ENCODE peak calls at places on chromosome 7, in four cellular contexts. One of them, this sample, is unnamed.

GRCh38 chr7:151572136-151572535 is 52.4 kb upstream of the RHEB start:
- DNase-seq in activated CD8-positive, alpha-beta T cell treated with anti-CD3 and anti-CD28 coated beads, Interleukin-2, amount 10 ng/mL, durations not matched to agents 7 days and 5 days: no peak
- DNase-seq in HT1080: no peak
- DNase-seq in AG08395: peak
- DNase-seq in this sample: no peak

GRCh38 chr7:99008921-99009530 is 130.7 kb downstream of the TRRAP start:
- DNase-seq in activated CD8-positive, alpha-beta T cell treated with anti-CD3 and anti-CD28 coated beads, Interleukin-2, amount 10 ng/mL, durations not matched to agents 7 days and 5 days: no peak
- DNase-seq in HT1080: no peak
- DNase-seq in AG08395: no peak
- DNase-seq in this sample: no peak

GRCh38 chr7:80372415-80372814 is 139.4 kb downstream of the GNAT3 start:
- DNase-seq in activated CD8-positive, alpha-beta T cell treated with anti-CD3 and anti-CD28 coated beads, Interleukin-2, amount 10 ng/mL, durations not matched to agents 7 days and 5 days: no peak
- DNase-seq in HT1080: no peak
- DNase-seq in AG08395: peak
- DNase-seq in this sample: peak

GRCh38 chr7:149455175-149455950 is 5.5 kb downstream of the ZNF777 start:
- DNase-seq in activated CD8-positive, alpha-beta T cell treated with anti-CD3 and anti-CD28 coated beads, Interleukin-2, amount 10 ng/mL, durations not matched to agents 7 days and 5 days: peak
- DNase-seq in HT1080: no peak
- DNase-seq in AG08395: no peak
- DNase-seq in this sample: no peak

GRCh38 chr7:74029991-74030415 is 2.0 kb downstream of the ELN start:
- DNase-seq in activated CD8-positive, alpha-beta T cell treated with anti-CD3 and anti-CD28 coated beads, Interleukin-2, amount 10 ng/mL, durations not matched to agents 7 days and 5 days: no peak
- DNase-seq in HT1080: no peak
- DNase-seq in AG08395: no peak
- DNase-seq in this sample: no peak

GRCh38 chr7:105766421-105767191 is 109.8 kb downstream of the ATXN7L1 start:
- DNase-seq in activated CD8-positive, alpha-beta T cell treated with anti-CD3 and anti-CD28 coated beads, Interleukin-2, amount 10 ng/mL, durations not matched to agents 7 days and 5 days: no peak
- DNase-seq in HT1080: no peak
- DNase-seq in AG08395: no peak
- DNase-seq in this sample: no peak

GRCh38 chr7:137073571-137074325 is 205.3 kb downstream of the CHRM2 start:
- DNase-seq in activated CD8-positive, alpha-beta T cell treated with anti-CD3 and anti-CD28 coated beads, Interleukin-2, amount 10 ng/mL, durations not matched to agents 7 days and 5 days: no peak
- DNase-seq in HT1080: no peak
- DNase-seq in AG08395: peak
- DNase-seq in this sample: no peak

GRCh38 chr7:141844256-141844655 is 3.0 kb upstream of the PRSS37 start:
- DNase-seq in activated CD8-positive, alpha-beta T cell treated with anti-CD3 and anti-CD28 coated beads, Interleukin-2, amount 10 ng/mL, durations not matched to agents 7 days and 5 days: no peak
- DNase-seq in HT1080: no peak
- DNase-seq in AG08395: no peak
- DNase-seq in this sample: no peak

GRCh38 chr7:149774237-149775175 is 1.1 kb upstream of the ZNF467 start:
- DNase-seq in activated CD8-positive, alpha-beta T cell treated with anti-CD3 and anti-CD28 coated beads, Interleukin-2, amount 10 ng/mL, durations not matched to agents 7 days and 5 days: no peak
- DNase-seq in HT1080: no peak
- DNase-seq in AG08395: no peak
- DNase-seq in this sample: peak

GRCh38 chr7:18087031-18087686 is 59.5 kb upstream of the PRPS1L1 start:
- DNase-seq in activated CD8-positive, alpha-beta T cell treated with anti-CD3 and anti-CD28 coated beads, Interleukin-2, amount 10 ng/mL, durations not matched to agents 7 days and 5 days: no peak
- DNase-seq in HT1080: peak
- DNase-seq in AG08395: peak
- DNase-seq in this sample: no peak

GRCh38 chr7:34845666-34846361 is 187.8 kb downstream of the NPSR1 start:
- DNase-seq in activated CD8-positive, alpha-beta T cell treated with anti-CD3 and anti-CD28 coated beads, Interleukin-2, amount 10 ng/mL, durations not matched to agents 7 days and 5 days: no peak
- DNase-seq in HT1080: peak
- DNase-seq in AG08395: no peak
- DNase-seq in this sample: peak

GRCh38 chr7:92588561-92588960 is 1.6 kb downstream of the FAM133B start:
- DNase-seq in activated CD8-positive, alpha-beta T cell treated with anti-CD3 and anti-CD28 coated beads, Interleukin-2, amount 10 ng/mL, durations not matched to agents 7 days and 5 days: no peak
- DNase-seq in HT1080: no peak
- DNase-seq in AG08395: no peak
- DNase-seq in this sample: no peak

GRCh38 chr7:100867040-100867795 is at the start of gene TRIP6:
- DNase-seq in activated CD8-positive, alpha-beta T cell treated with anti-CD3 and anti-CD28 coated beads, Interleukin-2, amount 10 ng/mL, durations not matched to agents 7 days and 5 days: peak
- DNase-seq in HT1080: peak
- DNase-seq in AG08395: peak
- DNase-seq in this sample: peak

GRCh38 chr7:152882576-152883310 is 123.2 kb downstream of the ACTR3B start:
- DNase-seq in activated CD8-positive, alpha-beta T cell treated with anti-CD3 and anti-CD28 coated beads, Interleukin-2, amount 10 ng/mL, durations not matched to agents 7 days and 5 days: no peak
- DNase-seq in HT1080: no peak
- DNase-seq in AG08395: no peak
- DNase-seq in this sample: no peak

GRCh38 chr7:111788426-111788825 is 226.1 kb upstream of the IMMP2L start:
- DNase-seq in activated CD8-positive, alpha-beta T cell treated with anti-CD3 and anti-CD28 coated beads, Interleukin-2, amount 10 ng/mL, durations not matched to agents 7 days and 5 days: no peak
- DNase-seq in HT1080: no peak
- DNase-seq in AG08395: no peak
- DNase-seq in this sample: no peak

GRCh38 chr7:24975172-24975571 is 4.8 kb downstream of the OSBPL3 start:
- DNase-seq in activated CD8-positive, alpha-beta T cell treated with anti-CD3 and anti-CD28 coated beads, Interleukin-2, amount 10 ng/mL, durations not matched to agents 7 days and 5 days: no peak
- DNase-seq in HT1080: no peak
- DNase-seq in AG08395: no peak
- DNase-seq in this sample: no peak

GRCh38 chr7:102252373-102252982 is 34.2 kb upstream of the SH2B2 start:
- DNase-seq in activated CD8-positive, alpha-beta T cell treated with anti-CD3 and anti-CD28 coated beads, Interleukin-2, amount 10 ng/mL, durations not matched to agents 7 days and 5 days: no peak
- DNase-seq in HT1080: no peak
- DNase-seq in AG08395: no peak
- DNase-seq in this sample: no peak

GRCh38 chr7:43148161-43148731 is 35.8 kb downstream of the HECW1 start:
- DNase-seq in activated CD8-positive, alpha-beta T cell treated with anti-CD3 and anti-CD28 coated beads, Interleukin-2, amount 10 ng/mL, durations not matched to agents 7 days and 5 days: no peak
- DNase-seq in HT1080: no peak
- DNase-seq in AG08395: peak
- DNase-seq in this sample: peak

GRCh38 chr7:148242271-148242801 is 348.2 kb upstream of the C7orf33 start:
- DNase-seq in activated CD8-positive, alpha-beta T cell treated with anti-CD3 and anti-CD28 coated beads, Interleukin-2, amount 10 ng/mL, durations not matched to agents 7 days and 5 days: no peak
- DNase-seq in HT1080: peak
- DNase-seq in AG08395: peak
- DNase-seq in this sample: peak

GRCh38 chr7:72490301-72490700 is 78.2 kb upstream of the CALN1 start:
- DNase-seq in activated CD8-positive, alpha-beta T cell treated with anti-CD3 and anti-CD28 coated beads, Interleukin-2, amount 10 ng/mL, durations not matched to agents 7 days and 5 days: no peak
- DNase-seq in HT1080: no peak
- DNase-seq in AG08395: no peak
- DNase-seq in this sample: no peak

GRCh38 chr7:16619979-16620408 is 25.6 kb downstream of the ANKMY2 start:
- DNase-seq in activated CD8-positive, alpha-beta T cell treated with anti-CD3 and anti-CD28 coated beads, Interleukin-2, amount 10 ng/mL, durations not matched to agents 7 days and 5 days: no peak
- DNase-seq in HT1080: no peak
- DNase-seq in AG08395: no peak
- DNase-seq in this sample: no peak

GRCh38 chr7:80284848-80285247 is 150.2 kb downstream of the GNAI1 start:
- DNase-seq in activated CD8-positive, alpha-beta T cell treated with anti-CD3 and anti-CD28 coated beads, Interleukin-2, amount 10 ng/mL, durations not matched to agents 7 days and 5 days: no peak
- DNase-seq in HT1080: peak
- DNase-seq in AG08395: peak
- DNase-seq in this sample: peak

GRCh38 chr7:156947120-156947843 is 2.2 kb upstream of the NOM1 start:
- DNase-seq in activated CD8-positive, alpha-beta T cell treated with anti-CD3 and anti-CD28 coated beads, Interleukin-2, amount 10 ng/mL, durations not matched to agents 7 days and 5 days: no peak
- DNase-seq in HT1080: no peak
- DNase-seq in AG08395: no peak
- DNase-seq in this sample: no peak

GRCh38 chr7:80335473-80336232 is 176.2 kb downstream of the GNAT3 start:
- DNase-seq in activated CD8-positive, alpha-beta T cell treated with anti-CD3 and anti-CD28 coated beads, Interleukin-2, amount 10 ng/mL, durations not matched to agents 7 days and 5 days: no peak
- DNase-seq in HT1080: no peak
- DNase-seq in AG08395: peak
- DNase-seq in this sample: no peak

GRCh38 chr7:100211342-100211780 is 8.4 kb upstream of the PVRIG start:
- DNase-seq in activated CD8-positive, alpha-beta T cell treated with anti-CD3 and anti-CD28 coated beads, Interleukin-2, amount 10 ng/mL, durations not matched to agents 7 days and 5 days: peak
- DNase-seq in HT1080: no peak
- DNase-seq in AG08395: no peak
- DNase-seq in this sample: no peak